ENCODE peak calls at places on chromosome 7, in eight cellular contexts. One of them, this sample, is unnamed.
A peak's percentile ranks its signal among the peaks of the same experiment; 100 is the strongest.

GRCh38 chr7:75987026-75987804 is 7.2 kb downstream of the TMEM120A start:
- DNase-seq in adrenal gland: peak; percentile 50
- DNase-seq in mammary epithelial cell: no peak
- DNase-seq in cardiac muscle cell: no peak
- DNase-seq in GM06990: no peak
- DNase-seq in OCI-LY7: no peak
- DNase-seq in GM23338: no peak
- DNase-seq in A549: no peak
- DNase-seq in this sample: no peak

GRCh38 chr7:55245271-55245723 is 119.8 kb upstream of the LANCL2 start:
- DNase-seq in OCI-LY7: no peak
- DNase-seq in cardiac muscle cell: peak; percentile 43
- DNase-seq in adrenal gland: no peak
- DNase-seq in GM06990: no peak
- DNase-seq in mammary epithelial cell: no peak
- DNase-seq in GM23338: no peak
- DNase-seq in A549: no peak
- DNase-seq in this sample: peak; percentile 93

GRCh38 chr7:128900237-128900636 is 10.3 kb downstream of the KCP start:
- DNase-seq in A549: no peak
- DNase-seq in OCI-LY7: no peak
- DNase-seq in adrenal gland: no peak
- DNase-seq in mammary epithelial cell: no peak
- DNase-seq in GM06990: no peak
- DNase-seq in cardiac muscle cell: no peak
- DNase-seq in GM23338: no peak
- DNase-seq in this sample: no peak

GRCh38 chr7:118184392-118184899 is 482 bp downstream of the LSM8 start:
- DNase-seq in mammary epithelial cell: peak; percentile 3
- DNase-seq in adrenal gland: no peak
- DNase-seq in GM06990: no peak
- DNase-seq in A549: no peak
- DNase-seq in cardiac muscle cell: peak; percentile 14
- DNase-seq in GM23338: no peak
- DNase-seq in OCI-LY7: peak; percentile 21
- DNase-seq in this sample: no peak

GRCh38 chr7:110804501-110804900 is 286.4 kb upstream of the LRRN3 start:
- DNase-seq in A549: no peak
- DNase-seq in mammary epithelial cell: no peak
- DNase-seq in adrenal gland: no peak
- DNase-seq in GM23338: peak; percentile 84
- DNase-seq in GM06990: no peak
- DNase-seq in OCI-LY7: no peak
- DNase-seq in cardiac muscle cell: no peak
- DNase-seq in this sample: no peak

GRCh38 chr7:68176974-68177373 is 1180.3 kb downstream of the TYW1 start:
- DNase-seq in mammary epithelial cell: peak; percentile 2
- DNase-seq in adrenal gland: peak; percentile 54
- DNase-seq in GM06990: no peak
- DNase-seq in GM23338: peak; percentile 71
- DNase-seq in A549: peak; percentile 84
- DNase-seq in OCI-LY7: peak; percentile 60
- DNase-seq in cardiac muscle cell: peak; percentile 79
- DNase-seq in this sample: peak; percentile 84

GRCh38 chr7:127845497-127846214 is 185.6 kb downstream of the LRRC4 start:
- DNase-seq in GM06990: no peak
- DNase-seq in OCI-LY7: no peak
- DNase-seq in mammary epithelial cell: no peak
- DNase-seq in A549: no peak
- DNase-seq in GM23338: no peak
- DNase-seq in cardiac muscle cell: no peak
- DNase-seq in adrenal gland: no peak
- DNase-seq in this sample: no peak

GRCh38 chr7:139976055-139976837 is 86.5 kb downstream of the PARP12 start:
- DNase-seq in GM06990: no peak
- DNase-seq in mammary epithelial cell: no peak
- DNase-seq in A549: no peak
- DNase-seq in GM23338: no peak
- DNase-seq in cardiac muscle cell: no peak
- DNase-seq in OCI-LY7: no peak
- DNase-seq in adrenal gland: no peak
- DNase-seq in this sample: no peak

GRCh38 chr7:156979007-156979606 is 29.6 kb downstream of the NOM1 start:
- DNase-seq in OCI-LY7: no peak
- DNase-seq in adrenal gland: no peak
- DNase-seq in GM23338: no peak
- DNase-seq in mammary epithelial cell: no peak
- DNase-seq in GM06990: no peak
- DNase-seq in cardiac muscle cell: no peak
- DNase-seq in A549: no peak
- DNase-seq in this sample: no peak

GRCh38 chr7:4286281-4286680 is 395.8 kb upstream of the FOXK1 start:
- DNase-seq in GM06990: no peak
- DNase-seq in A549: no peak
- DNase-seq in cardiac muscle cell: no peak
- DNase-seq in GM23338: peak; percentile 34
- DNase-seq in mammary epithelial cell: no peak
- DNase-seq in OCI-LY7: no peak
- DNase-seq in adrenal gland: no peak
- DNase-seq in this sample: no peak

GRCh38 chr7:143003393-143004051 is 23.4 kb downstream of the OR9A2 start:
- DNase-seq in OCI-LY7: peak; percentile 59
- DNase-seq in mammary epithelial cell: peak; percentile 27
- DNase-seq in A549: peak; percentile 53
- DNase-seq in adrenal gland: no peak
- DNase-seq in cardiac muscle cell: peak; percentile 68
- DNase-seq in GM23338: peak; percentile 65
- DNase-seq in GM06990: peak; percentile 3
- DNase-seq in this sample: peak; percentile 52

GRCh38 chr7:158952776-158953175 is 96.4 kb downstream of the DYNC2I1 start:
- DNase-seq in GM06990: no peak
- DNase-seq in GM23338: no peak
- DNase-seq in adrenal gland: no peak
- DNase-seq in mammary epithelial cell: no peak
- DNase-seq in cardiac muscle cell: no peak
- DNase-seq in OCI-LY7: no peak
- DNase-seq in A549: no peak
- DNase-seq in this sample: no peak

GRCh38 chr7:50657341-50657873 is 92.2 kb upstream of the DDC start:
- DNase-seq in OCI-LY7: no peak
- DNase-seq in A549: no peak
- DNase-seq in adrenal gland: peak; percentile 67
- DNase-seq in GM23338: no peak
- DNase-seq in GM06990: no peak
- DNase-seq in cardiac muscle cell: peak; percentile 86
- DNase-seq in mammary epithelial cell: no peak
- DNase-seq in this sample: peak; percentile 84

GRCh38 chr7:127893547-127893946 is 137.7 kb downstream of the LRRC4 start:
- DNase-seq in cardiac muscle cell: no peak
- DNase-seq in OCI-LY7: no peak
- DNase-seq in GM23338: no peak
- DNase-seq in GM06990: no peak
- DNase-seq in adrenal gland: no peak
- DNase-seq in mammary epithelial cell: peak; percentile 49
- DNase-seq in A549: no peak
- DNase-seq in this sample: no peak

GRCh38 chr7:132575336-132575986 is 809 bp downstream of the PLXNA4 start:
- DNase-seq in OCI-LY7: no peak
- DNase-seq in adrenal gland: peak; percentile 22
- DNase-seq in GM23338: peak; percentile 68
- DNase-seq in A549: peak; percentile 42
- DNase-seq in mammary epithelial cell: no peak
- DNase-seq in cardiac muscle cell: peak; percentile 78
- DNase-seq in GM06990: no peak
- DNase-seq in this sample: peak; percentile 73

GRCh38 chr7:116628971-116629586 is 42.9 kb upstream of the MET start:
- DNase-seq in adrenal gland: peak; percentile 40
- DNase-seq in GM23338: no peak
- DNase-seq in OCI-LY7: no peak
- DNase-seq in cardiac muscle cell: no peak
- DNase-seq in A549: peak; percentile 79
- DNase-seq in mammary epithelial cell: peak; percentile 73
- DNase-seq in GM06990: no peak
- DNase-seq in this sample: peak; percentile 38

DNA sequence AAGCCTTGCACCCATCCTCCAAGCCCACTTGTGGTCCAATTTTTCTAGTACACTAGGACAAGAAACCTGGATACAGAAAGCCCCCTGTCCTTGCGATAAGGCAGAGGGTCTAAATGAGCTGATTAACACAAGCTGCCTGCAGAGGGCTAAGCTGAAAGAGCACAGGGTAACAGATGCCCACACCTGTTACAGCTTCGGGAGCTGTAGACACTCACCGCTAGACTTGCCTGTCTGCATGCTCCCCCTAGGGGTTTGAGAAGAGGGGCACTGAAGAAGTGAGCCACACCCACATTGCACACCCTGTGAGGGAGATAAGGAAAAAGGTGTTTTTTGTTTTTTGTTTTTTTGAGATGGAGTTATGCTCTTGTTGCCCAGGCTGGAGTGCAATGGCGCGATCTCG is 386.5 kb upstream of the AUTS2 start:
- DNase-seq in adrenal gland: no peak
- DNase-seq in GM06990: no peak
- DNase-seq in A549: peak; percentile 30
- DNase-seq in cardiac muscle cell: no peak
- DNase-seq in OCI-LY7: peak; percentile 82
- DNase-seq in mammary epithelial cell: no peak
- DNase-seq in GM23338: peak; percentile 63
- DNase-seq in this sample: no peak
- TF ChIP-seq CTCF in adrenal gland: no peak
- TF ChIP-seq CTCF in GM06990: peak; percentile 43
- TF ChIP-seq CTCF in A549: peak; percentile 5
- TF ChIP-seq CTCF in cardiac muscle cell: no peak
- TF ChIP-seq CTCF in OCI-LY7: peak; percentile 75
- TF ChIP-seq CTCF in mammary epithelial cell: no peak
- TF ChIP-seq CTCF in GM23338: peak; percentile 60
- TF ChIP-seq CTCF in this sample: no peak

GRCh38 chr7:135169141-135169935 is 1.2 kb downstream of the CYREN start:
- DNase-seq in OCI-LY7: peak; percentile 75
- DNase-seq in A549: peak; percentile 76
- DNase-seq in mammary epithelial cell: peak; percentile 81
- DNase-seq in GM23338: peak; percentile 79
- DNase-seq in GM06990: no peak
- DNase-seq in cardiac muscle cell: peak; percentile 40
- DNase-seq in adrenal gland: peak; percentile 39
- DNase-seq in this sample: peak; percentile 20

GRCh38 chr7:135168001-135168400 is 2.5 kb downstream of the CYREN start:
- DNase-seq in GM23338: no peak
- DNase-seq in mammary epithelial cell: no peak
- DNase-seq in adrenal gland: no peak
- DNase-seq in OCI-LY7: no peak
- DNase-seq in GM06990: no peak
- DNase-seq in A549: no peak
- DNase-seq in cardiac muscle cell: no peak
- DNase-seq in this sample: no peak

GRCh38 chr7:135169936-135170222 is 628 bp downstream of the CYREN start:
- DNase-seq in A549: no peak
- DNase-seq in adrenal gland: no peak
- DNase-seq in cardiac muscle cell: no peak
- DNase-seq in GM23338: no peak
- DNase-seq in OCI-LY7: peak; percentile 69
- DNase-seq in GM06990: no peak
- DNase-seq in mammary epithelial cell: no peak
- DNase-seq in this sample: no peak

GRCh38 chr7:135167360-135167759 is 3.1 kb downstream of the CYREN start:
- DNase-seq in OCI-LY7: no peak
- DNase-seq in GM06990: no peak
- DNase-seq in GM23338: no peak
- DNase-seq in mammary epithelial cell: no peak
- DNase-seq in cardiac muscle cell: no peak
- DNase-seq in A549: no peak
- DNase-seq in adrenal gland: no peak
- DNase-seq in this sample: no peak

DNA sequence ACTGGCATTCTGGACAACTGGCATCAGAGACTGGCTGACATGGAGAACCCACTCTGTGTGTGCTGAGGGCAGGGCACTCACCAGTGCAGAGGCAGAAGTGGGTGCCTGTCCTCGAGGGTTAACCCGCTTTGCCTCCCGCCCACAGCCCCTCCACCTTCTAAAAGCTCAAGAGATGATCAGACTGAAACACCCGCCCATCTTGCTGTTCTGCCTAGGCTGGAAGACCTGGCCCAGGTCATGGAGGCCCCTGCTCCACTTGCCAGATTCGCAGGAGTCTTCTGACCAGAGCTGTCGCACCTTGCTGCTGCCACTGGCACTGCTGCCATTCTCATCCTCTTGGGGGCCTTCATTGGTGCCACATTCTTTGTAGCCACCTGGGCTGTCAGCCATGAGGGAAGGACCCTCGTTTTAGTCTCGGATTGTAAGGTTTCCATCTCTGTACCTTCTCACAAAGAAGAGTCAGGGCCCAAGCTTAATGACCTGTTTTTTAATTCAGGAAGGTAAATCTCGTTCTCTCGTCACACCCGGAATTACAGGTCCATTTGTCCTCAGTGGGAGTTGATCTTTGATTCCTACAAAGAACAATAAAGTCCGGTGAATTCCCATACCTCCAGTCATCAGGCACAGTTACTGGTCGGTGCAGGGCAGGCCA is 1.9 kb downstream of the CYREN start:
- DNase-seq in adrenal gland: no peak
- DNase-seq in A549: no peak
- DNase-seq in cardiac muscle cell: no peak
- DNase-seq in mammary epithelial cell: no peak
- DNase-seq in GM23338: no peak
- DNase-seq in GM06990: no peak
- DNase-seq in OCI-LY7: no peak
- DNase-seq in this sample: no peak
- H3K4me3 ChIP-seq in adrenal gland: no peak overlapping the region
- H3K4me3 ChIP-seq in A549: peak overlapping the region; percentile 87
- H3K4me3 ChIP-seq in cardiac muscle cell: no peak overlapping the region
- H3K4me3 ChIP-seq in mammary epithelial cell: no peak overlapping the region
- H3K4me3 ChIP-seq in GM23338: no peak overlapping the region
- H3K4me3 ChIP-seq in GM06990: peak overlapping the region; percentile 75
- H3K4me3 ChIP-seq in OCI-LY7: peak overlapping the region; percentile 76
- H3K4me3 ChIP-seq in this sample: peak overlapping the region; percentile 81

GRCh38 chr7:141674702-141675101 is 27.3 kb downstream of the DENND11 start:
- DNase-seq in GM06990: no peak
- DNase-seq in OCI-LY7: peak; percentile 5
- DNase-seq in A549: no peak
- DNase-seq in cardiac muscle cell: peak; percentile 27
- DNase-seq in GM23338: peak; percentile 84
- DNase-seq in mammary epithelial cell: no peak
- DNase-seq in adrenal gland: no peak
- DNase-seq in this sample: no peak
- TF ChIP-seq CTCF in GM06990: peak; percentile 39
- TF ChIP-seq CTCF in OCI-LY7: peak; percentile 76
- TF ChIP-seq CTCF in A549: peak; percentile 17
- TF ChIP-seq CTCF in cardiac muscle cell: peak; percentile 42
- TF ChIP-seq CTCF in GM23338: peak; percentile 89
- TF ChIP-seq CTCF in mammary epithelial cell: peak; percentile 30
- TF ChIP-seq CTCF in adrenal gland: no peak
- TF ChIP-seq CTCF in this sample: no peak

DNA sequence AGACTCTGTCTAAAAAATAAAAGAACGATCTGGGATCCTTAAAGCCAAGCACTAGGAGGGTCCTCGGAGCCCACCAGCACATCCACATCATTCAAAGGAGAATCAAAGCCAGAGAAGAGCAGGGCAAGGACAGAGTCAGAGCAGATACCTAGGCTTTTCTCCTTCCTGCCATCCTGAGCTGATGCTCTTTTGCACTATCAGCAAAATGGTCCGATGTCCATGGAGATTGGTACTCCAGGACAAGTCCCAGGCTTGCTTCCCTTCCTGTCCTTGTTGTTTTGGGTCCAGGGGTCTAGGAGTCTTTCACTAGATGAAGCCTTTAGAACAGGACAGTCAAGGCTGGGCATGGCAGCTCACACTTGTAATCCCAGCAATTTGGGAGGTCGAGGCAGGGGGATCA is 58.0 kb upstream of the ELN start:
- DNase-seq in adrenal gland: no peak
- DNase-seq in cardiac muscle cell: no peak
- DNase-seq in GM23338: no peak
- DNase-seq in A549: no peak
- DNase-seq in OCI-LY7: no peak
- DNase-seq in GM06990: no peak
- DNase-seq in mammary epithelial cell: no peak
- DNase-seq in this sample: no peak
- H3K4me3 ChIP-seq in adrenal gland: no peak overlapping the region
- H3K4me3 ChIP-seq in cardiac muscle cell: no peak overlapping the region
- H3K4me3 ChIP-seq in GM23338: no peak overlapping the region
- H3K4me3 ChIP-seq in A549: no peak overlapping the region
- H3K4me3 ChIP-seq in OCI-LY7: no peak overlapping the region
- H3K4me3 ChIP-seq in GM06990: no peak overlapping the region
- H3K4me3 ChIP-seq in mammary epithelial cell: no peak overlapping the region
- H3K4me3 ChIP-seq in this sample: no peak overlapping the region

This sample was measured in AG10803.